ENCODE peak calls at places on chromosome 14, in ten cellular contexts. One of them, this sample, is unnamed.

GRCh38 chr14:103862393-103862782 is 15.0 kb upstream of the PPP1R13B start:
- DNase-seq in cardiac fibroblast: peak; percentile 31
- DNase-seq in retina: no peak
- DNase-seq in IMR-90: no peak
- DNase-seq in T47D: no peak
- DNase-seq in activated T-helper 2 cell treated with anti-CD3 and anti-CD28 coated beads, Interferon-gamma antibody, Interleukin-2, Interleukin-4, amounts not matched to agents 10 μg/mL and 5 μg/mL and 100 μg/mL, durations not matched to agents 14 hours and 24 hours and 36 hours: no peak
- DNase-seq in anterior cingulate cortex: no peak
- DNase-seq in lower leg skin: no peak
- DNase-seq in gastrocnemius medialis: no peak
- DNase-seq in activated T-helper 1 cell treated with anti-CD3 and anti-CD28 coated beads, Interleukin-12 subunit alpha, Interleukin-12 subunit beta, Interleukin-2, Interleukin-4 antibody, amounts not matched to agents 30 ng/mL and 10 ng/mL and 1 ng/mL, durations not matched to agents 14 hours and 24 hours and 36 hours: no peak
- DNase-seq in this sample: no peak

GRCh38 chr14:77025744-77026165 is 2.8 kb downstream of the IRF2BPL start:
- DNase-seq in cardiac fibroblast: no peak
- DNase-seq in retina: peak; percentile 65
- DNase-seq in IMR-90: no peak
- DNase-seq in T47D: no peak
- DNase-seq in activated T-helper 2 cell treated with anti-CD3 and anti-CD28 coated beads, Interferon-gamma antibody, Interleukin-2, Interleukin-4, amounts not matched to agents 10 μg/mL and 5 μg/mL and 100 μg/mL, durations not matched to agents 14 hours and 24 hours and 36 hours: no peak
- DNase-seq in anterior cingulate cortex: no peak
- DNase-seq in lower leg skin: no peak
- DNase-seq in gastrocnemius medialis: peak; percentile 30
- DNase-seq in activated T-helper 1 cell treated with anti-CD3 and anti-CD28 coated beads, Interleukin-12 subunit alpha, Interleukin-12 subunit beta, Interleukin-2, Interleukin-4 antibody, amounts not matched to agents 30 ng/mL and 10 ng/mL and 1 ng/mL, durations not matched to agents 14 hours and 24 hours and 36 hours: no peak
- DNase-seq in this sample: no peak

GRCh38 chr14:92925446-92925845 is 2.5 kb downstream of the CHGA start:
- DNase-seq in cardiac fibroblast: no peak
- DNase-seq in retina: no peak
- DNase-seq in IMR-90: no peak
- DNase-seq in T47D: no peak
- DNase-seq in activated T-helper 2 cell treated with anti-CD3 and anti-CD28 coated beads, Interferon-gamma antibody, Interleukin-2, Interleukin-4, amounts not matched to agents 10 μg/mL and 5 μg/mL and 100 μg/mL, durations not matched to agents 14 hours and 24 hours and 36 hours: no peak
- DNase-seq in anterior cingulate cortex: no peak
- DNase-seq in lower leg skin: no peak
- DNase-seq in gastrocnemius medialis: no peak
- DNase-seq in activated T-helper 1 cell treated with anti-CD3 and anti-CD28 coated beads, Interleukin-12 subunit alpha, Interleukin-12 subunit beta, Interleukin-2, Interleukin-4 antibody, amounts not matched to agents 30 ng/mL and 10 ng/mL and 1 ng/mL, durations not matched to agents 14 hours and 24 hours and 36 hours: no peak
- DNase-seq in this sample: no peak

GRCh38 chr14:72621387-72622065 is 272.4 kb downstream of the DPF3 start:
- DNase-seq in cardiac fibroblast: no peak
- DNase-seq in retina: no peak
- DNase-seq in IMR-90: no peak
- DNase-seq in T47D: no peak
- DNase-seq in activated T-helper 2 cell treated with anti-CD3 and anti-CD28 coated beads, Interferon-gamma antibody, Interleukin-2, Interleukin-4, amounts not matched to agents 10 μg/mL and 5 μg/mL and 100 μg/mL, durations not matched to agents 14 hours and 24 hours and 36 hours: no peak
- DNase-seq in anterior cingulate cortex: no peak
- DNase-seq in lower leg skin: no peak
- DNase-seq in gastrocnemius medialis: no peak
- DNase-seq in activated T-helper 1 cell treated with anti-CD3 and anti-CD28 coated beads, Interleukin-12 subunit alpha, Interleukin-12 subunit beta, Interleukin-2, Interleukin-4 antibody, amounts not matched to agents 30 ng/mL and 10 ng/mL and 1 ng/mL, durations not matched to agents 14 hours and 24 hours and 36 hours: no peak
- DNase-seq in this sample: no peak

GRCh38 chr14:50222061-50222613 is 9.2 kb downstream of the SOS2 start:
- DNase-seq in cardiac fibroblast: no peak
- DNase-seq in retina: no peak
- DNase-seq in IMR-90: peak; percentile 18
- DNase-seq in T47D: no peak
- DNase-seq in activated T-helper 2 cell treated with anti-CD3 and anti-CD28 coated beads, Interferon-gamma antibody, Interleukin-2, Interleukin-4, amounts not matched to agents 10 μg/mL and 5 μg/mL and 100 μg/mL, durations not matched to agents 14 hours and 24 hours and 36 hours: no peak
- DNase-seq in anterior cingulate cortex: no peak
- DNase-seq in lower leg skin: no peak
- DNase-seq in gastrocnemius medialis: no peak
- DNase-seq in activated T-helper 1 cell treated with anti-CD3 and anti-CD28 coated beads, Interleukin-12 subunit alpha, Interleukin-12 subunit beta, Interleukin-2, Interleukin-4 antibody, amounts not matched to agents 30 ng/mL and 10 ng/mL and 1 ng/mL, durations not matched to agents 14 hours and 24 hours and 36 hours: no peak
- DNase-seq in this sample: no peak

GRCh38 chr14:75961662-75962061 is 20.1 kb downstream of the TGFB3 start:
- DNase-seq in cardiac fibroblast: no peak
- DNase-seq in retina: no peak
- DNase-seq in IMR-90: no peak
- DNase-seq in T47D: no peak
- DNase-seq in activated T-helper 2 cell treated with anti-CD3 and anti-CD28 coated beads, Interferon-gamma antibody, Interleukin-2, Interleukin-4, amounts not matched to agents 10 μg/mL and 5 μg/mL and 100 μg/mL, durations not matched to agents 14 hours and 24 hours and 36 hours: no peak
- DNase-seq in anterior cingulate cortex: no peak
- DNase-seq in lower leg skin: no peak
- DNase-seq in gastrocnemius medialis: no peak
- DNase-seq in activated T-helper 1 cell treated with anti-CD3 and anti-CD28 coated beads, Interleukin-12 subunit alpha, Interleukin-12 subunit beta, Interleukin-2, Interleukin-4 antibody, amounts not matched to agents 30 ng/mL and 10 ng/mL and 1 ng/mL, durations not matched to agents 14 hours and 24 hours and 36 hours: no peak
- DNase-seq in this sample: no peak

GRCh38 chr14:74638970-74639369 is 26.9 kb upstream of the LTBP2 start:
- DNase-seq in cardiac fibroblast: peak; percentile 72
- DNase-seq in retina: no peak
- DNase-seq in IMR-90: no peak
- DNase-seq in T47D: no peak
- DNase-seq in activated T-helper 2 cell treated with anti-CD3 and anti-CD28 coated beads, Interferon-gamma antibody, Interleukin-2, Interleukin-4, amounts not matched to agents 10 μg/mL and 5 μg/mL and 100 μg/mL, durations not matched to agents 14 hours and 24 hours and 36 hours: no peak
- DNase-seq in anterior cingulate cortex: no peak
- DNase-seq in lower leg skin: no peak
- DNase-seq in gastrocnemius medialis: no peak
- DNase-seq in activated T-helper 1 cell treated with anti-CD3 and anti-CD28 coated beads, Interleukin-12 subunit alpha, Interleukin-12 subunit beta, Interleukin-2, Interleukin-4 antibody, amounts not matched to agents 30 ng/mL and 10 ng/mL and 1 ng/mL, durations not matched to agents 14 hours and 24 hours and 36 hours: no peak
- DNase-seq in this sample: no peak

GRCh38 chr14:30223385-30223785 is 295.7 kb upstream of the PRKD1 start:
- DNase-seq in cardiac fibroblast: peak; percentile 92
- DNase-seq in retina: no peak
- DNase-seq in IMR-90: peak; percentile 95
- DNase-seq in T47D: no peak
- DNase-seq in activated T-helper 2 cell treated with anti-CD3 and anti-CD28 coated beads, Interferon-gamma antibody, Interleukin-2, Interleukin-4, amounts not matched to agents 10 μg/mL and 5 μg/mL and 100 μg/mL, durations not matched to agents 14 hours and 24 hours and 36 hours: no peak
- DNase-seq in anterior cingulate cortex: no peak
- DNase-seq in lower leg skin: peak; percentile 68
- DNase-seq in gastrocnemius medialis: peak; percentile 58
- DNase-seq in activated T-helper 1 cell treated with anti-CD3 and anti-CD28 coated beads, Interleukin-12 subunit alpha, Interleukin-12 subunit beta, Interleukin-2, Interleukin-4 antibody, amounts not matched to agents 30 ng/mL and 10 ng/mL and 1 ng/mL, durations not matched to agents 14 hours and 24 hours and 36 hours: no peak
- DNase-seq in this sample: peak; percentile 55

GRCh38 chr14:104554608-104555401 is 24.8 kb upstream of the C14orf180 start:
- DNase-seq in cardiac fibroblast: no peak
- DNase-seq in retina: peak; percentile 67
- DNase-seq in IMR-90: no peak
- DNase-seq in T47D: no peak
- DNase-seq in activated T-helper 2 cell treated with anti-CD3 and anti-CD28 coated beads, Interferon-gamma antibody, Interleukin-2, Interleukin-4, amounts not matched to agents 10 μg/mL and 5 μg/mL and 100 μg/mL, durations not matched to agents 14 hours and 24 hours and 36 hours: no peak
- DNase-seq in anterior cingulate cortex: no peak
- DNase-seq in lower leg skin: no peak
- DNase-seq in gastrocnemius medialis: no peak
- DNase-seq in activated T-helper 1 cell treated with anti-CD3 and anti-CD28 coated beads, Interleukin-12 subunit alpha, Interleukin-12 subunit beta, Interleukin-2, Interleukin-4 antibody, amounts not matched to agents 30 ng/mL and 10 ng/mL and 1 ng/mL, durations not matched to agents 14 hours and 24 hours and 36 hours: no peak
- DNase-seq in this sample: no peak

GRCh38 chr14:64614992-64615391 is 65.2 kb downstream of the PPP1R36 start:
- DNase-seq in cardiac fibroblast: no peak
- DNase-seq in retina: no peak
- DNase-seq in IMR-90: no peak
- DNase-seq in T47D: no peak
- DNase-seq in activated T-helper 2 cell treated with anti-CD3 and anti-CD28 coated beads, Interferon-gamma antibody, Interleukin-2, Interleukin-4, amounts not matched to agents 10 μg/mL and 5 μg/mL and 100 μg/mL, durations not matched to agents 14 hours and 24 hours and 36 hours: no peak
- DNase-seq in anterior cingulate cortex: no peak
- DNase-seq in lower leg skin: no peak
- DNase-seq in gastrocnemius medialis: no peak
- DNase-seq in activated T-helper 1 cell treated with anti-CD3 and anti-CD28 coated beads, Interleukin-12 subunit alpha, Interleukin-12 subunit beta, Interleukin-2, Interleukin-4 antibody, amounts not matched to agents 30 ng/mL and 10 ng/mL and 1 ng/mL, durations not matched to agents 14 hours and 24 hours and 36 hours: no peak
- DNase-seq in this sample: no peak

GRCh38 chr14:102155150-102155549 is 15.5 kb downstream of the WDR20 start:
- DNase-seq in cardiac fibroblast: peak; percentile 63
- DNase-seq in retina: no peak
- DNase-seq in IMR-90: peak; percentile 67
- DNase-seq in T47D: no peak
- DNase-seq in activated T-helper 2 cell treated with anti-CD3 and anti-CD28 coated beads, Interferon-gamma antibody, Interleukin-2, Interleukin-4, amounts not matched to agents 10 μg/mL and 5 μg/mL and 100 μg/mL, durations not matched to agents 14 hours and 24 hours and 36 hours: no peak
- DNase-seq in anterior cingulate cortex: no peak
- DNase-seq in lower leg skin: no peak
- DNase-seq in gastrocnemius medialis: no peak
- DNase-seq in activated T-helper 1 cell treated with anti-CD3 and anti-CD28 coated beads, Interleukin-12 subunit alpha, Interleukin-12 subunit beta, Interleukin-2, Interleukin-4 antibody, amounts not matched to agents 30 ng/mL and 10 ng/mL and 1 ng/mL, durations not matched to agents 14 hours and 24 hours and 36 hours: no peak
- DNase-seq in this sample: no peak

GRCh38 chr14:74804219-74804825 is 41.2 kb downstream of the YLPM1 start:
- DNase-seq in cardiac fibroblast: peak; percentile 81
- DNase-seq in retina: no peak
- DNase-seq in IMR-90: peak; percentile 70
- DNase-seq in T47D: peak; percentile 38
- DNase-seq in activated T-helper 2 cell treated with anti-CD3 and anti-CD28 coated beads, Interferon-gamma antibody, Interleukin-2, Interleukin-4, amounts not matched to agents 10 μg/mL and 5 μg/mL and 100 μg/mL, durations not matched to agents 14 hours and 24 hours and 36 hours: no peak
- DNase-seq in anterior cingulate cortex: no peak
- DNase-seq in lower leg skin: no peak
- DNase-seq in gastrocnemius medialis: no peak
- DNase-seq in activated T-helper 1 cell treated with anti-CD3 and anti-CD28 coated beads, Interleukin-12 subunit alpha, Interleukin-12 subunit beta, Interleukin-2, Interleukin-4 antibody, amounts not matched to agents 30 ng/mL and 10 ng/mL and 1 ng/mL, durations not matched to agents 14 hours and 24 hours and 36 hours: peak; percentile 11
- DNase-seq in this sample: no peak

GRCh38 chr14:53019391-53019790 is 68.5 kb upstream of the FERMT2 start:
- DNase-seq in cardiac fibroblast: no peak
- DNase-seq in retina: no peak
- DNase-seq in IMR-90: peak; percentile 64
- DNase-seq in T47D: no peak
- DNase-seq in activated T-helper 2 cell treated with anti-CD3 and anti-CD28 coated beads, Interferon-gamma antibody, Interleukin-2, Interleukin-4, amounts not matched to agents 10 μg/mL and 5 μg/mL and 100 μg/mL, durations not matched to agents 14 hours and 24 hours and 36 hours: no peak
- DNase-seq in anterior cingulate cortex: no peak
- DNase-seq in lower leg skin: no peak
- DNase-seq in gastrocnemius medialis: no peak
- DNase-seq in activated T-helper 1 cell treated with anti-CD3 and anti-CD28 coated beads, Interleukin-12 subunit alpha, Interleukin-12 subunit beta, Interleukin-2, Interleukin-4 antibody, amounts not matched to agents 30 ng/mL and 10 ng/mL and 1 ng/mL, durations not matched to agents 14 hours and 24 hours and 36 hours: no peak
- DNase-seq in this sample: no peak

GRCh38 chr14:102231476-102232347 is 73.3 kb downstream of the MOK start:
- DNase-seq in cardiac fibroblast: no peak
- DNase-seq in retina: peak; percentile 61
- DNase-seq in IMR-90: no peak
- DNase-seq in T47D: no peak
- DNase-seq in activated T-helper 2 cell treated with anti-CD3 and anti-CD28 coated beads, Interferon-gamma antibody, Interleukin-2, Interleukin-4, amounts not matched to agents 10 μg/mL and 5 μg/mL and 100 μg/mL, durations not matched to agents 14 hours and 24 hours and 36 hours: no peak
- DNase-seq in anterior cingulate cortex: no peak
- DNase-seq in lower leg skin: no peak
- DNase-seq in gastrocnemius medialis: no peak
- DNase-seq in activated T-helper 1 cell treated with anti-CD3 and anti-CD28 coated beads, Interleukin-12 subunit alpha, Interleukin-12 subunit beta, Interleukin-2, Interleukin-4 antibody, amounts not matched to agents 30 ng/mL and 10 ng/mL and 1 ng/mL, durations not matched to agents 14 hours and 24 hours and 36 hours: no peak
- DNase-seq in this sample: no peak

GRCh38 chr14:103725001-103725682 is 9.5 kb downstream of the ZFYVE21 start:
- DNase-seq in cardiac fibroblast: no peak
- DNase-seq in retina: no peak
- DNase-seq in IMR-90: no peak
- DNase-seq in T47D: no peak
- DNase-seq in activated T-helper 2 cell treated with anti-CD3 and anti-CD28 coated beads, Interferon-gamma antibody, Interleukin-2, Interleukin-4, amounts not matched to agents 10 μg/mL and 5 μg/mL and 100 μg/mL, durations not matched to agents 14 hours and 24 hours and 36 hours: no peak
- DNase-seq in anterior cingulate cortex: no peak
- DNase-seq in lower leg skin: no peak
- DNase-seq in gastrocnemius medialis: no peak
- DNase-seq in activated T-helper 1 cell treated with anti-CD3 and anti-CD28 coated beads, Interleukin-12 subunit alpha, Interleukin-12 subunit beta, Interleukin-2, Interleukin-4 antibody, amounts not matched to agents 30 ng/mL and 10 ng/mL and 1 ng/mL, durations not matched to agents 14 hours and 24 hours and 36 hours: no peak
- DNase-seq in this sample: no peak

GRCh38 chr14:101735453-101735852 is 26.1 kb upstream of the PPP2R5C start:
- DNase-seq in cardiac fibroblast: no peak
- DNase-seq in retina: no peak
- DNase-seq in IMR-90: no peak
- DNase-seq in T47D: no peak
- DNase-seq in activated T-helper 2 cell treated with anti-CD3 and anti-CD28 coated beads, Interferon-gamma antibody, Interleukin-2, Interleukin-4, amounts not matched to agents 10 μg/mL and 5 μg/mL and 100 μg/mL, durations not matched to agents 14 hours and 24 hours and 36 hours: no peak
- DNase-seq in anterior cingulate cortex: no peak
- DNase-seq in lower leg skin: no peak
- DNase-seq in gastrocnemius medialis: no peak
- DNase-seq in activated T-helper 1 cell treated with anti-CD3 and anti-CD28 coated beads, Interleukin-12 subunit alpha, Interleukin-12 subunit beta, Interleukin-2, Interleukin-4 antibody, amounts not matched to agents 30 ng/mL and 10 ng/mL and 1 ng/mL, durations not matched to agents 14 hours and 24 hours and 36 hours: no peak
- DNase-seq in this sample: no peak

GRCh38 chr14:43877351-43877900 is 629.7 kb downstream of the FSCB start:
- DNase-seq in cardiac fibroblast: no peak
- DNase-seq in retina: no peak
- DNase-seq in IMR-90: no peak
- DNase-seq in T47D: no peak
- DNase-seq in activated T-helper 2 cell treated with anti-CD3 and anti-CD28 coated beads, Interferon-gamma antibody, Interleukin-2, Interleukin-4, amounts not matched to agents 10 μg/mL and 5 μg/mL and 100 μg/mL, durations not matched to agents 14 hours and 24 hours and 36 hours: no peak
- DNase-seq in anterior cingulate cortex: no peak
- DNase-seq in lower leg skin: no peak
- DNase-seq in gastrocnemius medialis: no peak
- DNase-seq in activated T-helper 1 cell treated with anti-CD3 and anti-CD28 coated beads, Interleukin-12 subunit alpha, Interleukin-12 subunit beta, Interleukin-2, Interleukin-4 antibody, amounts not matched to agents 30 ng/mL and 10 ng/mL and 1 ng/mL, durations not matched to agents 14 hours and 24 hours and 36 hours: no peak
- DNase-seq in this sample: no peak

GRCh38 chr14:55957950-55958349 is 160.3 kb upstream of the PELI2 start:
- DNase-seq in cardiac fibroblast: no peak
- DNase-seq in retina: peak; percentile 68
- DNase-seq in IMR-90: no peak
- DNase-seq in T47D: no peak
- DNase-seq in activated T-helper 2 cell treated with anti-CD3 and anti-CD28 coated beads, Interferon-gamma antibody, Interleukin-2, Interleukin-4, amounts not matched to agents 10 μg/mL and 5 μg/mL and 100 μg/mL, durations not matched to agents 14 hours and 24 hours and 36 hours: no peak
- DNase-seq in anterior cingulate cortex: peak; percentile 5
- DNase-seq in lower leg skin: no peak
- DNase-seq in gastrocnemius medialis: no peak
- DNase-seq in activated T-helper 1 cell treated with anti-CD3 and anti-CD28 coated beads, Interleukin-12 subunit alpha, Interleukin-12 subunit beta, Interleukin-2, Interleukin-4 antibody, amounts not matched to agents 30 ng/mL and 10 ng/mL and 1 ng/mL, durations not matched to agents 14 hours and 24 hours and 36 hours: no peak
- DNase-seq in this sample: no peak

GRCh38 chr14:105196228-105196960 is 15.3 kb upstream of the NUDT14 start:
- DNase-seq in cardiac fibroblast: no peak
- DNase-seq in retina: peak; percentile 89
- DNase-seq in IMR-90: no peak
- DNase-seq in T47D: no peak
- DNase-seq in activated T-helper 2 cell treated with anti-CD3 and anti-CD28 coated beads, Interferon-gamma antibody, Interleukin-2, Interleukin-4, amounts not matched to agents 10 μg/mL and 5 μg/mL and 100 μg/mL, durations not matched to agents 14 hours and 24 hours and 36 hours: no peak
- DNase-seq in anterior cingulate cortex: no peak
- DNase-seq in lower leg skin: no peak
- DNase-seq in gastrocnemius medialis: no peak
- DNase-seq in activated T-helper 1 cell treated with anti-CD3 and anti-CD28 coated beads, Interleukin-12 subunit alpha, Interleukin-12 subunit beta, Interleukin-2, Interleukin-4 antibody, amounts not matched to agents 30 ng/mL and 10 ng/mL and 1 ng/mL, durations not matched to agents 14 hours and 24 hours and 36 hours: no peak
- DNase-seq in this sample: no peak

GRCh38 chr14:67815573-67816235 is 686 bp downstream of the ZFYVE26 start:
- DNase-seq in cardiac fibroblast: peak; percentile 59
- DNase-seq in retina: peak; percentile 4
- DNase-seq in IMR-90: peak; percentile 62
- DNase-seq in T47D: no peak
- DNase-seq in activated T-helper 2 cell treated with anti-CD3 and anti-CD28 coated beads, Interferon-gamma antibody, Interleukin-2, Interleukin-4, amounts not matched to agents 10 μg/mL and 5 μg/mL and 100 μg/mL, durations not matched to agents 14 hours and 24 hours and 36 hours: no peak
- DNase-seq in anterior cingulate cortex: no peak
- DNase-seq in lower leg skin: no peak
- DNase-seq in gastrocnemius medialis: no peak
- DNase-seq in activated T-helper 1 cell treated with anti-CD3 and anti-CD28 coated beads, Interleukin-12 subunit alpha, Interleukin-12 subunit beta, Interleukin-2, Interleukin-4 antibody, amounts not matched to agents 30 ng/mL and 10 ng/mL and 1 ng/mL, durations not matched to agents 14 hours and 24 hours and 36 hours: no peak
- DNase-seq in this sample: no peak

GRCh38 chr14:49896956-49897355 is 4.1 kb downstream of the ARF6 start:
- DNase-seq in cardiac fibroblast: no peak
- DNase-seq in retina: no peak
- DNase-seq in IMR-90: no peak
- DNase-seq in T47D: no peak
- DNase-seq in activated T-helper 2 cell treated with anti-CD3 and anti-CD28 coated beads, Interferon-gamma antibody, Interleukin-2, Interleukin-4, amounts not matched to agents 10 μg/mL and 5 μg/mL and 100 μg/mL, durations not matched to agents 14 hours and 24 hours and 36 hours: no peak
- DNase-seq in anterior cingulate cortex: no peak
- DNase-seq in lower leg skin: no peak
- DNase-seq in gastrocnemius medialis: no peak
- DNase-seq in activated T-helper 1 cell treated with anti-CD3 and anti-CD28 coated beads, Interleukin-12 subunit alpha, Interleukin-12 subunit beta, Interleukin-2, Interleukin-4 antibody, amounts not matched to agents 30 ng/mL and 10 ng/mL and 1 ng/mL, durations not matched to agents 14 hours and 24 hours and 36 hours: no peak
- DNase-seq in this sample: no peak

GRCh38 chr14:79491161-79491560 is 720.1 kb downstream of the DIO2 start:
- DNase-seq in cardiac fibroblast: no peak
- DNase-seq in retina: no peak
- DNase-seq in IMR-90: no peak
- DNase-seq in T47D: no peak
- DNase-seq in activated T-helper 2 cell treated with anti-CD3 and anti-CD28 coated beads, Interferon-gamma antibody, Interleukin-2, Interleukin-4, amounts not matched to agents 10 μg/mL and 5 μg/mL and 100 μg/mL, durations not matched to agents 14 hours and 24 hours and 36 hours: no peak
- DNase-seq in anterior cingulate cortex: no peak
- DNase-seq in lower leg skin: no peak
- DNase-seq in gastrocnemius medialis: no peak
- DNase-seq in activated T-helper 1 cell treated with anti-CD3 and anti-CD28 coated beads, Interleukin-12 subunit alpha, Interleukin-12 subunit beta, Interleukin-2, Interleukin-4 antibody, amounts not matched to agents 30 ng/mL and 10 ng/mL and 1 ng/mL, durations not matched to agents 14 hours and 24 hours and 36 hours: no peak
- DNase-seq in this sample: no peak

GRCh38 chr14:88477513-88478250 is 77.1 kb downstream of the PTPN21 start:
- DNase-seq in cardiac fibroblast: no peak
- DNase-seq in retina: no peak
- DNase-seq in IMR-90: peak; percentile 59
- DNase-seq in T47D: no peak
- DNase-seq in activated T-helper 2 cell treated with anti-CD3 and anti-CD28 coated beads, Interferon-gamma antibody, Interleukin-2, Interleukin-4, amounts not matched to agents 10 μg/mL and 5 μg/mL and 100 μg/mL, durations not matched to agents 14 hours and 24 hours and 36 hours: no peak
- DNase-seq in anterior cingulate cortex: no peak
- DNase-seq in lower leg skin: no peak
- DNase-seq in gastrocnemius medialis: no peak
- DNase-seq in activated T-helper 1 cell treated with anti-CD3 and anti-CD28 coated beads, Interleukin-12 subunit alpha, Interleukin-12 subunit beta, Interleukin-2, Interleukin-4 antibody, amounts not matched to agents 30 ng/mL and 10 ng/mL and 1 ng/mL, durations not matched to agents 14 hours and 24 hours and 36 hours: no peak
- DNase-seq in this sample: no peak

GRCh38 chr14:26729851-26730250 is 132.0 kb upstream of the NOVA1 start:
- DNase-seq in cardiac fibroblast: peak; percentile 26
- DNase-seq in retina: no peak
- DNase-seq in IMR-90: no peak
- DNase-seq in T47D: no peak
- DNase-seq in activated T-helper 2 cell treated with anti-CD3 and anti-CD28 coated beads, Interferon-gamma antibody, Interleukin-2, Interleukin-4, amounts not matched to agents 10 μg/mL and 5 μg/mL and 100 μg/mL, durations not matched to agents 14 hours and 24 hours and 36 hours: no peak
- DNase-seq in anterior cingulate cortex: no peak
- DNase-seq in lower leg skin: no peak
- DNase-seq in gastrocnemius medialis: no peak
- DNase-seq in activated T-helper 1 cell treated with anti-CD3 and anti-CD28 coated beads, Interleukin-12 subunit alpha, Interleukin-12 subunit beta, Interleukin-2, Interleukin-4 antibody, amounts not matched to agents 30 ng/mL and 10 ng/mL and 1 ng/mL, durations not matched to agents 14 hours and 24 hours and 36 hours: no peak
- DNase-seq in this sample: no peak

GRCh38 chr14:98701377-98701776 is 570.6 kb downstream of the BCL11B start:
- DNase-seq in cardiac fibroblast: no peak
- DNase-seq in retina: peak; percentile 31
- DNase-seq in IMR-90: no peak
- DNase-seq in T47D: no peak
- DNase-seq in activated T-helper 2 cell treated with anti-CD3 and anti-CD28 coated beads, Interferon-gamma antibody, Interleukin-2, Interleukin-4, amounts not matched to agents 10 μg/mL and 5 μg/mL and 100 μg/mL, durations not matched to agents 14 hours and 24 hours and 36 hours: no peak
- DNase-seq in anterior cingulate cortex: no peak
- DNase-seq in lower leg skin: no peak
- DNase-seq in gastrocnemius medialis: no peak
- DNase-seq in activated T-helper 1 cell treated with anti-CD3 and anti-CD28 coated beads, Interleukin-12 subunit alpha, Interleukin-12 subunit beta, Interleukin-2, Interleukin-4 antibody, amounts not matched to agents 30 ng/mL and 10 ng/mL and 1 ng/mL, durations not matched to agents 14 hours and 24 hours and 36 hours: no peak
- DNase-seq in this sample: no peak

GRCh38 chr14:31854508-31855075 is 222.5 kb upstream of the ARHGAP5 start:
- DNase-seq in cardiac fibroblast: no peak
- DNase-seq in retina: no peak
- DNase-seq in IMR-90: no peak
- DNase-seq in T47D: no peak
- DNase-seq in activated T-helper 2 cell treated with anti-CD3 and anti-CD28 coated beads, Interferon-gamma antibody, Interleukin-2, Interleukin-4, amounts not matched to agents 10 μg/mL and 5 μg/mL and 100 μg/mL, durations not matched to agents 14 hours and 24 hours and 36 hours: no peak
- DNase-seq in anterior cingulate cortex: no peak
- DNase-seq in lower leg skin: no peak
- DNase-seq in gastrocnemius medialis: no peak
- DNase-seq in activated T-helper 1 cell treated with anti-CD3 and anti-CD28 coated beads, Interleukin-12 subunit alpha, Interleukin-12 subunit beta, Interleukin-2, Interleukin-4 antibody, amounts not matched to agents 30 ng/mL and 10 ng/mL and 1 ng/mL, durations not matched to agents 14 hours and 24 hours and 36 hours: no peak
- DNase-seq in this sample: no peak

GRCh38 chr14:46325157-46325556 is 326.4 kb downstream of the RPL10L start:
- DNase-seq in cardiac fibroblast: no peak
- DNase-seq in retina: no peak
- DNase-seq in IMR-90: no peak
- DNase-seq in T47D: no peak
- DNase-seq in activated T-helper 2 cell treated with anti-CD3 and anti-CD28 coated beads, Interferon-gamma antibody, Interleukin-2, Interleukin-4, amounts not matched to agents 10 μg/mL and 5 μg/mL and 100 μg/mL, durations not matched to agents 14 hours and 24 hours and 36 hours: no peak
- DNase-seq in anterior cingulate cortex: no peak
- DNase-seq in lower leg skin: no peak
- DNase-seq in gastrocnemius medialis: no peak
- DNase-seq in activated T-helper 1 cell treated with anti-CD3 and anti-CD28 coated beads, Interleukin-12 subunit alpha, Interleukin-12 subunit beta, Interleukin-2, Interleukin-4 antibody, amounts not matched to agents 30 ng/mL and 10 ng/mL and 1 ng/mL, durations not matched to agents 14 hours and 24 hours and 36 hours: no peak
- DNase-seq in this sample: no peak

GRCh38 chr14:53954551-53955233 is 1.9 kb downstream of the BMP4 start:
- DNase-seq in cardiac fibroblast: peak; percentile 41
- DNase-seq in retina: peak; percentile 69
- DNase-seq in IMR-90: peak; percentile 36
- DNase-seq in T47D: no peak
- DNase-seq in activated T-helper 2 cell treated with anti-CD3 and anti-CD28 coated beads, Interferon-gamma antibody, Interleukin-2, Interleukin-4, amounts not matched to agents 10 μg/mL and 5 μg/mL and 100 μg/mL, durations not matched to agents 14 hours and 24 hours and 36 hours: no peak
- DNase-seq in anterior cingulate cortex: no peak
- DNase-seq in lower leg skin: no peak
- DNase-seq in gastrocnemius medialis: no peak
- DNase-seq in activated T-helper 1 cell treated with anti-CD3 and anti-CD28 coated beads, Interleukin-12 subunit alpha, Interleukin-12 subunit beta, Interleukin-2, Interleukin-4 antibody, amounts not matched to agents 30 ng/mL and 10 ng/mL and 1 ng/mL, durations not matched to agents 14 hours and 24 hours and 36 hours: no peak
- DNase-seq in this sample: peak; percentile 71

This sample was measured in tibial artery.